ENCODE peak calls at places on chromosomes 7 and 10, in ten cellular contexts. M is HFFc6; Z is HT1080; I is stimulated activated CD8-positive, alpha-beta memory T cell treated with anti-CD3 and anti-CD28 coated beads, Interleukin-15, amount 100 ng/mL, for 24 hours; U is thyroid gland; R is DMS153; Y is T-cell; P is activated CD8-positive, alpha-beta memory T cell treated with anti-CD3 and anti-CD28 coated beads for 24 hours; W is HS-5; S is activated effector memory CD4-positive, alpha-beta T cell treated with Interleukin-2 at 50 U/mL for 16 hours. X is an unnamed sample.

GRCh38 chr10:127117125-127117524 is 79.3 kb downstream of the INSYN2A start:
- DNase-seq in U (peak; percentile 41), R (no peak), I (no peak), S (no peak), Y (no peak), Z (peak; percentile 45), M (peak; percentile 35), P (no peak), W (peak; percentile 6), X (peak; percentile 71)

GRCh38 chr10:98055875-98056516 is 25.6 kb upstream of the CRTAC1 start:
- DNase-seq in S (no peak), M (no peak), Z (peak; percentile 10), I (no peak), U (no peak), R (peak; percentile 61), Y (no peak), W (no peak), P (no peak), X (no peak)

GRCh38 chr7:16066805-16067459 is 354.4 kb downstream of the CRPPA start:
- DNase-seq in W (no peak), S (no peak), U (no peak), Y (no peak), Z (no peak), R (no peak), I (no peak), M (no peak), P (no peak), X (no peak)

GRCh38 chr7:99235925-99236324 is 28.0 kb upstream of the KPNA7 start:
- DNase-seq in Z (no peak), Y (no peak), R (no peak), W (no peak), P (no peak), U (no peak), I (no peak), M (no peak), S (no peak), X (no peak)

GRCh38 chr7:106774768-106775551 is 90.1 kb upstream of the PIK3CG start:
- DNase-seq in I (no peak), U (no peak), Z (peak; percentile 51), S (no peak), P (no peak), W (no peak), M (peak; percentile 41), R (no peak), Y (no peak), X (no peak)

GRCh38 chr7:75567948-75568595 is 76.0 kb downstream of the SPDYE5 start:
- DNase-seq in R (no peak), Z (no peak), I (no peak), U (no peak), W (no peak), Y (no peak), M (no peak), P (no peak), S (no peak), X (no peak)

GRCh38 chr7:113331155-113331898 is 213.0 kb upstream of the SMIM30 start:
- DNase-seq in W (no peak), Z (no peak), R (no peak), M (no peak), P (no peak), Y (no peak), S (no peak), I (no peak), U (peak; percentile 1), X (no peak)

GRCh38 chr7:132206594-132206993 is 369.7 kb downstream of the PLXNA4 start:
- DNase-seq in U (no peak), Z (no peak), W (no peak), S (no peak), I (no peak), R (no peak), P (no peak), M (no peak), Y (no peak), X (no peak)

GRCh38 chr10:13528138-13528874 is 508 bp downstream of the BEND7 start:
- DNase-seq in U (no peak), P (no peak), Z (no peak), I (no peak), M (no peak), W (no peak), R (no peak), Y (no peak), S (no peak), X (peak; percentile 34)

GRCh38 chr10:6018422-6018821 is 41.1 kb upstream of the IL15RA start:
- DNase-seq in P (no peak), U (no peak), R (no peak), M (no peak), I (no peak), Y (no peak), S (no peak), Z (no peak), W (no peak), X (no peak)

GRCh38 chr7:157518514-157519175 is 181.8 kb downstream of the DNAJB6 start:
- DNase-seq in P (peak; percentile 42), M (no peak), Z (no peak), U (no peak), Y (no peak), I (no peak), S (no peak), R (no peak), W (no peak), X (no peak)

GRCh38 chr7:29884399-29885272 is 78.3 kb downstream of the WIPF3 start:
- DNase-seq in R (peak; percentile 60), P (no peak), S (no peak), U (peak; percentile 75), I (no peak), Y (no peak), Z (no peak), W (no peak), M (no peak), X (no peak)

GRCh38 chr10:96089116-96089515 is 41.0 kb upstream of the ZNF518A start:
- DNase-seq in S (no peak), W (no peak), M (no peak), I (no peak), P (no peak), Y (no peak), R (no peak), U (no peak), Z (no peak), X (no peak)

GRCh38 chr10:79417731-79418130 is 27.7 kb downstream of the ZCCHC24 start:
- DNase-seq in P (no peak), S (no peak), Y (no peak), W (no peak), Z (no peak), I (no peak), M (no peak), R (no peak), U (no peak), X (no peak)